ENCODE peak calls at places on chromosomes 13 and 19, in nine cellular contexts. Q is colonic mucosa, Z is mucosa of descending colon, I is brain microvascular endothelial cell, H is fibroblast of villous mesenchyme, S is astrocyte, L is lower lobe of right lung, Y is GM13976, T is coronary artery. M is an unnamed sample.

GRCh38 chr13:32829676-32830091 is 186.5 kb upstream of the KL start:
- DNase-seq in Q (no peak), Z (no peak), I (peak), H (peak), S (peak), L (no peak), Y (no peak), T (no peak), M (no peak)

GRCh38 chr13:21341637-21342422 is 117.3 kb downstream of the ZDHHC20 start:
- DNase-seq in Q (no peak), Z (no peak), I (no peak), H (no peak), S (no peak), L (no peak), Y (no peak), T (no peak), M (no peak)

GRCh38 chr13:29162638-29163037 is 342.5 kb downstream of the MTUS2 start:
- DNase-seq in Q (no peak), Z (no peak), I (no peak), H (peak), S (peak), L (no peak), Y (no peak), T (no peak), M (no peak)

GRCh38 chr19:30884146-30884812 is 465.0 kb downstream of the TSHZ3 start:
- DNase-seq in Q (no peak), Z (no peak), I (no peak), H (no peak), S (no peak), L (no peak), Y (no peak), T (no peak), M (no peak)

GRCh38 chr19:32652893-32653625 is 21.9 kb downstream of the ANKRD27 start:
- DNase-seq in Q (peak), Z (peak), I (peak), H (peak), S (peak), L (peak), Y (no peak), T (no peak), M (no peak)

GRCh38 chr13:97275775-97276501 is 53.8 kb downstream of the MBNL2 start:
- DNase-seq in Q (no peak), Z (no peak), I (no peak), H (peak), S (no peak), L (no peak), Y (no peak), T (no peak), M (no peak)

GRCh38 chr19:16627928-16628182 is 149 bp downstream of the MED26 start:
- DNase-seq in Q (no peak), Z (no peak), I (no peak), H (no peak), S (no peak), L (no peak), Y (no peak), T (no peak), M (no peak)

GRCh38 chr19:30374791-30375650 is 2.8 kb downstream of the ZNF536 start:
- DNase-seq in Q (no peak), Z (no peak), I (no peak), H (no peak), S (no peak), L (no peak), Y (no peak), T (no peak), M (no peak)

GRCh38 chr19:14337510-14337909 is 43.7 kb upstream of the ADGRE5 start:
- DNase-seq in Q (peak), Z (peak), I (no peak), H (no peak), S (no peak), L (peak), Y (no peak), T (no peak), M (no peak)

GRCh38 chr13:107678075-107678689 is 537.2 kb downstream of the LIG4 start:
- DNase-seq in Q (no peak), Z (no peak), I (no peak), H (peak), S (no peak), L (no peak), Y (no peak), T (no peak), M (no peak)

GRCh38 chr13:104006625-104007061 is 940.4 kb upstream of the SLC10A2 start:
- DNase-seq in Q (no peak), Z (no peak), I (no peak), H (no peak), S (peak), L (no peak), Y (no peak), T (no peak), M (no peak)

GRCh38 chr19:29672933-29673336 is 7.7 kb downstream of the PLEKHF1 start:
- DNase-seq in Q (no peak), Z (peak), I (no peak), H (no peak), S (no peak), L (no peak), Y (peak), T (no peak), M (peak)

GRCh38 chr19:5713228-5713627 is 6.7 kb downstream of the LONP1 start:
- DNase-seq in Q (no peak), Z (no peak), I (no peak), H (no peak), S (no peak), L (no peak), Y (no peak), T (no peak), M (no peak)

GRCh38 chr19:53982611-53983010 is 8.8 kb upstream of the CACNG6 start:
- DNase-seq in Q (peak), Z (peak), I (no peak), H (peak), S (no peak), L (peak), Y (no peak), T (no peak), M (no peak)

GRCh38 chr13:29573190-29573589 is 22.3 kb downstream of the SLC7A1 start:
- DNase-seq in Q (peak), Z (peak), I (no peak), H (peak), S (no peak), L (no peak), Y (peak), T (peak), M (peak)

GRCh38 chr13:106038752-106039151 is 496.7 kb downstream of the EFNB2 start:
- DNase-seq in Q (no peak), Z (no peak), I (peak), H (peak), S (peak), L (no peak), Y (no peak), T (no peak), M (no peak)

GRCh38 chr13:65378943-65379519 is 1851.1 kb downstream of the PCDH9 start:
- DNase-seq in Q (no peak), Z (no peak), I (no peak), H (peak), S (peak), L (no peak), Y (no peak), T (no peak), M (no peak)

GRCh38 chr13:83024955-83025594 is 857.2 kb downstream of the SLITRK1 start:
- DNase-seq in Q (no peak), Z (no peak), I (no peak), H (peak), S (no peak), L (no peak), Y (no peak), T (no peak), M (no peak)

GRCh38 chr19:34733266-34733825 is 697 bp upstream of the ZNF181 start:
- DNase-seq in Q (no peak), Z (no peak), I (no peak), H (no peak), S (no peak), L (peak), Y (peak), T (peak), M (peak)

GRCh38 chr13:47226516-47226915 is 329.7 kb upstream of the HTR2A start:
- DNase-seq in Q (no peak), Z (no peak), I (no peak), H (no peak), S (no peak), L (no peak), Y (no peak), T (no peak), M (no peak)

GRCh38 chr19:46728208-46728607 is 11.3 kb upstream of the PRKD2 start:
- DNase-seq in Q (no peak), Z (no peak), I (no peak), H (no peak), S (no peak), L (no peak), Y (no peak), T (no peak), M (no peak)

GRCh38 chr13:79194272-79194671 is 211.8 kb downstream of the RBM26 start:
- DNase-seq in Q (no peak), Z (no peak), I (no peak), H (no peak), S (no peak), L (no peak), Y (peak), T (no peak), M (peak)

GRCh38 chr13:36193151-36193855 is 21.1 kb downstream of the SOHLH2 start:
- DNase-seq in Q (no peak), Z (no peak), I (peak), H (no peak), S (peak), L (no peak), Y (no peak), T (no peak), M (no peak)

GRCh38 chr13:21671793-21672680 is 1.2 kb downstream of the FGF9 start:
- DNase-seq in Q (no peak), Z (peak), I (no peak), H (no peak), S (no peak), L (no peak), Y (no peak), T (no peak), M (no peak)

GRCh38 chr13:77981191-77981925 is 62.7 kb upstream of the EDNRB start:
- DNase-seq in Q (no peak), Z (no peak), I (peak), H (peak), S (peak), L (no peak), Y (no peak), T (no peak), M (no peak)

GRCh38 chr13:29543230-29544215 is 52.0 kb downstream of the SLC7A1 start:
- DNase-seq in Q (peak), Z (no peak), I (peak), H (peak), S (peak), L (no peak), Y (peak), T (no peak), M (peak)

GRCh38 chr13:45870232-45870631 is 18.7 kb upstream of the SIAH3 start:
- DNase-seq in Q (no peak), Z (no peak), I (no peak), H (no peak), S (no peak), L (no peak), Y (no peak), T (no peak), M (no peak)

GRCh38 chr19:2491130-2491801 is 15.3 kb downstream of the GADD45B start:
- DNase-seq in Q (peak), Z (peak), I (peak), H (peak), S (peak), L (peak), Y (no peak), T (no peak), M (no peak)

GRCh38 chr19:42154471-42155323 is 22.5 kb upstream of the POU2F2 start:
- DNase-seq in Q (no peak), Z (no peak), I (no peak), H (no peak), S (no peak), L (no peak), Y (peak), T (no peak), M (peak)

GRCh38 chr13:40665754-40666057 is 735 bp downstream of the FOXO1 start:
- DNase-seq in Q (no peak), Z (no peak), I (no peak), H (no peak), S (peak), L (no peak), Y (peak), T (no peak), M (peak)

GRCh38 chr13:74200081-74200480 is 65.9 kb upstream of the KLF12 start:
- DNase-seq in Q (no peak), Z (no peak), I (peak), H (no peak), S (peak), L (no peak), Y (no peak), T (no peak), M (no peak)

GRCh38 chr19:6224308-6224675 is 55.5 kb downstream of the MLLT1 start:
- DNase-seq in Q (no peak), Z (no peak), I (no peak), H (no peak), S (no peak), L (no peak), Y (no peak), T (no peak), M (no peak)

DNA sequence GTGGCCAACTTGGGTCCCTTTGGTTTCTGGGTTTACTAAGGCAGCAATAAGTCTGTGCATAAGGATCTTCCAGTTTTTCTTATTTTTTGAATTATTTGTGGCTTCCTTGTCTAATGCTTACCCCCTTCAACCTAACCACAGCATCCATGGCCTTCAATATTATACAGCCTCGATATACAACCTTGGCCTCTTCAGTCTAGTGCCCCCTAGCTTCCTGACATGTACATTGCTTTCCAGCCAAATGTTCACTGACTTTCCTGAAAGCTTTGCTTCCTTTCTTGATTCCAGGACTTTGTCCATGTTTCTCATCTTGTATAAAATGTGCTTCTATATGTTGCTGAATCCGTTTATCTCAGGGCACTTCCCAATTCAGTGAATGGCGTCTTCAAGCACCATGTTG is 310.1 kb downstream of the OLFM4 start:
- DNase-seq in Q (no peak), Z (no peak), I (no peak), H (no peak), S (no peak), L (no peak), Y (no peak), T (no peak), M (no peak)
- TF ChIP-seq CTCF in Q (no peak), Z (no peak), I (no peak), H (no peak), S (no peak), L (no peak), Y (no peak), T (no peak), M (no peak)

GRCh38 chr19:9848060-9848459 is 12.9 kb downstream of the PIN1 start:
- DNase-seq in Q (no peak), Z (no peak), I (no peak), H (no peak), S (no peak), L (no peak), Y (peak), T (no peak), M (no peak)
- TF ChIP-seq CTCF in Q (peak), Z (no peak), I (peak), H (peak), S (peak), L (peak), Y (peak), T (no peak), M (peak)

GRCh38 chr19:7383284-7383683 is 34.5 kb downstream of the ARHGEF18 start:
- DNase-seq in Q (no peak), Z (no peak), I (no peak), H (no peak), S (no peak), L (no peak), Y (no peak), T (no peak), M (no peak)

GRCh38 chr19:7385062-7385461 is 36.3 kb downstream of the ARHGEF18 start:
- DNase-seq in Q (no peak), Z (no peak), I (no peak), H (no peak), S (no peak), L (peak), Y (no peak), T (no peak), M (no peak)

GRCh38 chr19:7381073-7381390 is 32.3 kb downstream of the ARHGEF18 start:
- DNase-seq in Q (no peak), Z (no peak), I (no peak), H (no peak), S (no peak), L (no peak), Y (no peak), T (no peak), M (no peak)

GRCh38 chr19:7386308-7386707 is 37.6 kb downstream of the ARHGEF18 start:
- DNase-seq in Q (no peak), Z (no peak), I (no peak), H (no peak), S (no peak), L (peak), Y (no peak), T (no peak), M (no peak)

GRCh38 chr19:7382694-7383093 is 34.0 kb downstream of the ARHGEF18 start:
- DNase-seq in Q (no peak), Z (peak), I (no peak), H (no peak), S (no peak), L (no peak), Y (no peak), T (no peak), M (no peak)
- TF ChIP-seq CTCF in Q (no peak), Z (no peak), I (no peak), H (no peak), S (no peak), L (no peak), Y (no peak), T (no peak), M (no peak)

GRCh38 chr19:39681416-39681815 is 22.9 kb upstream of the LGALS14 start:
- DNase-seq in Q (no peak), Z (no peak), I (no peak), H (no peak), S (no peak), L (no peak), Y (no peak), T (no peak), M (no peak)
- TF ChIP-seq CTCF in Q (no peak), Z (no peak), I (no peak), H (no peak), S (no peak), L (no peak), Y (no peak), T (no peak), M (no peak)

GRCh38 chr19:56811480-56811879 is 29.0 kb downstream of the PEG3 start:
- DNase-seq in Q (no peak), Z (no peak), I (no peak), H (no peak), S (no peak), L (no peak), Y (no peak), T (no peak), M (no peak)

GRCh38 chr19:56810260-56810659 is 30.3 kb downstream of the PEG3 start:
- DNase-seq in Q (no peak), Z (no peak), I (no peak), H (no peak), S (no peak), L (no peak), Y (no peak), T (no peak), M (no peak)

GRCh38 chr19:56808717-56809392 is 31.7 kb downstream of the PEG3 start:
- DNase-seq in Q (no peak), Z (no peak), I (no peak), H (no peak), S (no peak), L (no peak), Y (no peak), T (no peak), M (no peak)

GRCh38 chr19:56806639-56807038 is 33.9 kb downstream of the PEG3 start:
- DNase-seq in Q (no peak), Z (no peak), I (no peak), H (no peak), S (no peak), L (no peak), Y (no peak), T (no peak), M (no peak)
- TF ChIP-seq CTCF in Q (no peak), Z (no peak), I (no peak), H (no peak), S (no peak), L (no peak), Y (no peak), T (no peak), M (no peak)

DNA sequence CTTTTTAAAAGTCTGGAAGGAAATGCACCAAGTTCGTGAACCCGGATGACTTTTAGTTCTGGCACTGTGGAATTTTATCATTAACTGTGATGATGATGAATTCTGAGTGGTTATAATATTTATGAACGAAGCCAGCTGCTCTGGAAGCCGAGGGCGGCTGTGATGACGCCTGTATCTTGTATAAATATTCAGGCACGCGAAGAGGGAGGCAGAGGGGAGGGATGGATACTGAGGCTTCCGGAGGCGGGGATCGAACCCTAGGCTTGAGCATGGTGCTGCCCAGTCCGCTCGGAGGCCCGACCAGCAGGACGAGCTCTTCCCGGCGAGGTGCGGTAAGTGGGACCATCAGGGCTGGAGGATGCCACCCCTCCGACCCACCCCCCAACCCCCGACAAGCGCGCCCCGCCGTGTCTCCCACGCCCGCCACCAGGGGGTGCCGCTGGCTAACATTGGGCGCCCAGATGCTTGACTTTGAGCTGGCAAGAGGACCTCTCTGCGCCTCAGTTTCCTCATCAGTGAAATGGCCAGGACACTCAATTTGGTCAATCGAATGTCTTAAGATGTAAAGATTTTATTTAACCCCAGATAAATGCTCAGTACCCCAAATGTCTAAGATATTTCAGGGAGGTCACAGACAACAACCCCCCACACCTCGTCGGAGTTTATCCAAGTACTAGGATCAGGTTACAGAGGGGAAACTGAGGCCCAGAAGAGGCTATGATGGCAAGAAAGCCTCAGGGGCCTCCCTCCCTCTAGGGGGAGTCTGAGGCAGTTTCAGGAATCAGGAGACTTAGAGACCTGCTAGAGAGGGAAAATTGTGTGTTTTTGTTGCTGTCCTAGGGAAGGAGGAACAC is 4.5 kb upstream of the RAB3A start:
- DNase-seq in Q (peak), Z (peak), I (peak), H (peak), S (peak), L (peak), Y (peak), T (no peak), M (peak)
- TF ChIP-seq CTCF in Q (peak), Z (peak), I (peak), H (peak), S (no peak), L (peak), Y (peak), T (peak), M (peak)

GRCh38 chr13:39406688-39407087 is 196.3 kb downstream of the LHFPL6 start:
- DNase-seq in Q (no peak), Z (no peak), I (no peak), H (no peak), S (no peak), L (no peak), Y (peak), T (no peak), M (peak)
- TF ChIP-seq CTCF in Q (no peak), Z (no peak), I (no peak), H (no peak), S (no peak), L (no peak), Y (no peak), T (no peak), M (no peak)

M was measured in GM10248.